ENCODE peak calls at places on chromosomes 1 and 21, in nine cellular contexts. R, Y, X, O, N, M, D, Q and G are unnamed samples.

GRCh38 chr1:175394739-175395138 is 202.2 kb upstream of the KIAA0040 start:
- DNase-seq in R (no peak), Y (no peak), X (no peak), O (no peak), N (no peak), M (no peak), D (no peak), Q (no peak), G (no peak)

GRCh38 chr1:244207935-244208244 is 156.8 kb downstream of the ZBTB18 start:
- DNase-seq in R (no peak), Y (no peak), X (no peak), O (no peak), N (peak; percentile 56), M (no peak), D (no peak), Q (no peak), G (no peak)

GRCh38 chr1:155184835-155185782 is 11.5 kb downstream of the TRIM46 start:
- DNase-seq in R (no peak), Y (no peak), X (peak; percentile 93), O (peak; percentile 76), N (no peak), M (peak; percentile 93), D (no peak), Q (no peak), G (peak; percentile 36)

GRCh38 chr1:226586650-226587443 is 38.3 kb downstream of the STUM start:
- DNase-seq in R (no peak), Y (no peak), X (no peak), O (no peak), N (no peak), M (no peak), D (no peak), Q (no peak), G (no peak)

GRCh38 chr1:6485937-6486250 is 5.6 kb downstream of the PLEKHG5 start:
- DNase-seq in R (no peak), Y (no peak), X (no peak), O (no peak), N (no peak), M (no peak), D (no peak), Q (no peak), G (no peak)

GRCh38 chr21:31279986-31280385 is 64.1 kb downstream of the TIAM1 start:
- DNase-seq in R (no peak), Y (no peak), X (no peak), O (no peak), N (no peak), M (no peak), D (no peak), Q (no peak), G (no peak)

GRCh38 chr21:30448514-30448913 is 8.4 kb downstream of the KRTAP15-1 start:
- DNase-seq in R (no peak), Y (no peak), X (no peak), O (no peak), N (no peak), M (no peak), D (no peak), Q (no peak), G (no peak)

GRCh38 chr1:14149431-14149830 is 449.1 kb upstream of the KAZN start:
- DNase-seq in R (no peak), Y (no peak), X (no peak), O (no peak), N (peak; percentile 73), M (no peak), D (no peak), Q (no peak), G (no peak)

GRCh38 chr1:68213843-68214242 is 18.5 kb downstream of the WLS start:
- DNase-seq in R (peak; percentile 75), Y (no peak), X (no peak), O (peak; percentile 75), N (no peak), M (peak; percentile 55), D (peak; percentile 86), Q (no peak), G (peak; percentile 68)

GRCh38 chr1:161905269-161905884 is 118.3 kb downstream of the OLFML2B start:
- DNase-seq in R (no peak), Y (no peak), X (peak; percentile 83), O (peak; percentile 13), N (peak; percentile 74), M (peak; percentile 38), D (no peak), Q (no peak), G (peak; percentile 49)

GRCh38 chr1:998051-998821 is 1.7 kb downstream of the HES4 start:
- DNase-seq in R (no peak), Y (no peak), X (no peak), O (no peak), N (no peak), M (no peak), D (no peak), Q (no peak), G (no peak)

GRCh38 chr21:34187935-34188334 is 114.6 kb downstream of the MRPS6 start:
- DNase-seq in R (no peak), Y (no peak), X (no peak), O (no peak), N (no peak), M (no peak), D (peak; percentile 63), Q (no peak), G (no peak)

GRCh38 chr1:172781513-172782140 is 122.7 kb downstream of the FASLG start:
- DNase-seq in R (no peak), Y (no peak), X (peak; percentile 50), O (no peak), N (no peak), M (no peak), D (no peak), Q (no peak), G (no peak)

DNA sequence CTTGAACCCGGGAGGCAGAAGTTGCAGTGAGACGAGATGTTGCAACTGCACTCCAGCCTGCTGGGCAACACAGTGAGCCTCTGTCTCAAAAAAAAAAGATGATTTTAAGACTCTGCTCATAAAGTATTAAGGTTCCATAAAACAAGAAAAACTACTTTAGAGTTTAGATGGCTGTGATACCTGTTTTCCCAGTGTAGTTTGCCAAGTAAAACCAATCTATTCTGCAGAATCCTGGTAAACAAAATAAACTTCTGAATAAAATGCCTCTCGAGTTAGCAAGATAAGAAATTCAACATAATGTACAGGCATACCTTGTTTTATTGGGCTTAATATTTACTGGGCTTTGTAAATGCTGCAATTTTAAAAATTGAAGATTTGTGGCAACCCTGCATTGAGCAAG is 30.8 kb downstream of the LTN1 start:
- DNase-seq in R (no peak), Y (no peak), X (no peak), O (no peak), N (peak; percentile 73), M (no peak), D (no peak), Q (no peak), G (no peak)
- H3K36me3 ChIP-seq in R (no peaks in the 10 kb centered on the region), Y (no peaks in the 10 kb centered on the region), X (peaks cover 81% of the 10 kb centered on the region), O (peaks cover 50% of the 10 kb centered on the region), N (peaks cover 47% of the 10 kb centered on the region), M (peaks cover 15% of the 10 kb centered on the region), D (peaks cover 80% of the 10 kb centered on the region), Q (peaks cover 66% of the 10 kb centered on the region), G (peaks cover 20% of the 10 kb centered on the region)

GRCh38 chr1:19450811-19451564 is 34.4 kb downstream of the CAPZB start:
- DNase-seq in R (peak; percentile 58), Y (no peak), X (no peak), O (no peak), N (peak; percentile 94), M (no peak), D (peak; percentile 63), Q (peak; percentile 85), G (peak; percentile 80)
- H3K4me3 ChIP-seq in R (no peak overlapping the region), Y (no peak overlapping the region), X (no peak overlapping the region), O (no peak overlapping the region), N (peak overlapping the region; percentile 28), M (no peak overlapping the region), D (no peak overlapping the region), Q (no peak overlapping the region), G (no peak overlapping the region)

GRCh38 chr1:179334440-179334839 is 31.3 kb upstream of the AXDND1 start:
- DNase-seq in R (no peak), Y (no peak), X (no peak), O (no peak), N (no peak), M (no peak), D (no peak), Q (no peak), G (no peak)

GRCh38 chr1:179340915-179341314 is 24.9 kb upstream of the AXDND1 start:
- DNase-seq in R (no peak), Y (no peak), X (no peak), O (no peak), N (no peak), M (no peak), D (no peak), Q (no peak), G (no peak)

GRCh38 chr1:179341943-179342547 is 23.7 kb upstream of the AXDND1 start:
- DNase-seq in R (no peak), Y (no peak), X (no peak), O (no peak), N (no peak), M (no peak), D (no peak), Q (no peak), G (no peak)

GRCh38 chr1:179337942-179338560 is 27.7 kb upstream of the AXDND1 start:
- DNase-seq in R (no peak), Y (no peak), X (no peak), O (no peak), N (no peak), M (no peak), D (no peak), Q (no peak), G (no peak)

DNA sequence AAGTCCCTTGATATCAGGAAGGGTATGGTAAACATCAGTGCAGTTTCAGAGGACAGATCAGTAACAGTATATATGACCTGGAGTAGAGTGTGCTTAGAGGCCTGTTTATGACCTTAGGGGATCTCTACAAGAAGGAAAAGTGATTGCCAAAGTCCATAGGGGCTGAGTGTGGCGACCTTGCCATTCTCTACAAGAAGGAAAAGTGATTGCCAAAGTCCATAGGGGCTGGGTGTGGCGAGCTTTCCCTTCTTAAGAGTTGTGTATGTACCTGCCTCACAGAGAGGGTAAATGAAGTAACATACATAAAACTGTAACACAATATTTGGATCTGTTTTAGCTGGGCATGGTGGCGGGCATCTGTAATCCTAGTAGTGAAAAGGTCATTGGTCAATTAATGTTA is 28.4 kb upstream of the AXDND1 start:
- DNase-seq in R (no peak), Y (no peak), X (no peak), O (peak; percentile 10), N (no peak), M (no peak), D (no peak), Q (no peak), G (no peak)
- H3K36me3 ChIP-seq in R (no peaks in the 10 kb centered on the region), Y (peaks cover 1% of the 10 kb centered on the region), X (peaks cover 6% of the 10 kb centered on the region), O (peaks cover 8% of the 10 kb centered on the region), N (no peaks in the 10 kb centered on the region), M (no peaks in the 10 kb centered on the region), D (peaks cover 32% of the 10 kb centered on the region), Q (peaks cover 38% of the 10 kb centered on the region), G (peaks cover 56% of the 10 kb centered on the region)

DNA sequence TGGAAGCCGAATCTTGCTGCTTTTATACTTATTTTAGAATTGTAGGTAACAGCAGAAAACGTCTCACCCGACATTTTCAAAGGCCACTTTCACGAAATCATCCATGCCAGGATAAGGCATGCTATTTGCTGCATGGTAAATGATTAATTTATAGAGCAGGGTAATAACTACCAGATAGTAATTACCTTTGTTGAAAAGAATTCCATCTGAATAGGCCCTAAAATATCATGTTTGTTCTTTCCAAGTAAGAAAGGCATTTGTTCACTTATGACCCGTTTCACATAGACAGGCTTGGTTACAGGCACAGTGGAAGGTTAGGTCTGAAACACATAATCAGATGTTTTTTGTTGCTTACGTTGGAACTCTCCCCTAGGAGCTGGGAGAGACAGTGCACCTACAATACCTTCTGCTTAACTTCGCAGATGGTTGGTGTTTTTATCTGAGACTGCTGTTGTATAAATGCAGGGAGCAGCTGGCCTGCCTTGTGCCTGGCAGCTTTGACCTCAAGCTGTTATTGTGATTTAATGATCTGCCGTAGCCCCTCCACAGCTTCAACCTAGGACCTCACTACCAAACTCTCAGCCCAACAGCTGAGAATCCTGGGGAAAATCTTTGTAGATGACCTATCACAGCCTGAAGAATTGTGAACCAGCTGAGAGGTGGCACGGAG is 1.6 kb downstream of the SLC44A3 start:
- DNase-seq in R (no peak), Y (no peak), X (no peak), O (no peak), N (peak; percentile 9), M (no peak), D (no peak), Q (no peak), G (no peak)
- H3K4me3 ChIP-seq in R (no peak overlapping the region), Y (no peak overlapping the region), X (no peak overlapping the region), O (peak overlapping the region; percentile 53), N (peak overlapping the region; percentile 75), M (peak overlapping the region; percentile 54), D (no peak overlapping the region), Q (no peak overlapping the region), G (no peak overlapping the region)